ENCODE peak calls at places on chromosomes 6 and 20, in seven cellular contexts. J is SHP77; D is stimulated activated CD8-positive, alpha-beta memory T cell treated with anti-CD3 and anti-CD28 coated beads, Interleukin-4, amount 100 ng/mL, for 1 hour; B is M059J; E is left colon; K is mesendoderm; Z is activated T-helper 2 cell treated with anti-CD3 and anti-CD28 coated beads, Interferon-gamma antibody, Interleukin-2, Interleukin-4, amounts not matched to agents 10 μg/mL and 5 μg/mL and 100 μg/mL, durations not matched to agents 14 hours and 24 hours and 36 hours. O is an unnamed sample.

GRCh38 chr20:1803216-1804128 is 91.7 kb upstream of the SIRPA start:
- DNase-seq in B (peak), D (no peak), J (no peak), E (peak), Z (peak), K (peak), O (peak)

GRCh38 chr20:34791289-34792020 is 34.0 kb downstream of the NCOA6 start:
- DNase-seq in K (no peak), Z (no peak), J (no peak), D (no peak), E (no peak), B (peak), O (no peak)

GRCh38 chr6:110656492-110656891 is 158.8 kb downstream of the CDK19 start:
- DNase-seq in K (peak), Z (no peak), E (no peak), D (no peak), B (no peak), J (no peak), O (no peak)

GRCh38 chr20:57688864-57689263 is 21.0 kb downstream of the PMEPA1 start:
- DNase-seq in E (no peak), B (no peak), Z (no peak), K (no peak), D (no peak), J (no peak), O (no peak)

GRCh38 chr6:131641554-131641953 is 4.5 kb downstream of the ENPP3 start:
- DNase-seq in J (no peak), Z (no peak), E (no peak), B (no peak), K (no peak), D (no peak), O (no peak)

GRCh38 chr20:41249371-41249770 is 68.2 kb downstream of the ZHX3 start:
- DNase-seq in Z (no peak), J (no peak), D (no peak), B (peak), K (no peak), E (peak), O (peak)

GRCh38 chr20:36950432-36951197 is 893 bp downstream of the SAMHD1 start:
- DNase-seq in E (no peak), Z (peak), J (no peak), K (peak), D (peak), B (peak), O (peak)

GRCh38 chr6:36373368-36374009 is 14.0 kb downstream of the ETV7 start:
- DNase-seq in K (no peak), Z (no peak), E (no peak), B (peak), J (no peak), D (no peak), O (no peak)

GRCh38 chr6:111248789-111249188 is 161.5 kb downstream of the SLC16A10 start:
- DNase-seq in Z (no peak), E (no peak), J (no peak), K (no peak), D (no peak), B (no peak), O (no peak)

GRCh38 chr20:3924304-3925112 is 35.3 kb downstream of the PANK2 start:
- DNase-seq in B (no peak), J (no peak), E (no peak), K (no peak), Z (no peak), D (no peak), O (no peak)

GRCh38 chr20:51687071-51687470 is 81.1 kb downstream of the ATP9A start:
- DNase-seq in K (peak), J (no peak), D (no peak), B (peak), Z (no peak), E (no peak), O (no peak)

GRCh38 chr6:140907235-140907634 is 1225.5 kb upstream of the GJE1 start:
- DNase-seq in K (no peak), D (no peak), B (no peak), Z (no peak), E (no peak), J (no peak), O (no peak)

GRCh38 chr20:63092660-63093215 is 86.0 kb upstream of the BHLHE23 start:
- DNase-seq in K (no peak), Z (no peak), D (no peak), J (peak), E (peak), B (no peak), O (no peak)

GRCh38 chr6:1130692-1131091 is 181.2 kb upstream of the FOXQ1 start:
- DNase-seq in E (no peak), D (no peak), B (no peak), Z (no peak), K (no peak), J (no peak), O (no peak)

GRCh38 chr20:6838181-6838826 is 70.8 kb downstream of the BMP2 start:
- DNase-seq in J (no peak), B (peak), Z (no peak), K (no peak), D (no peak), E (no peak), O (no peak)

GRCh38 chr6:140344149-140344913 is 969.9 kb upstream of the CITED2 start:
- DNase-seq in E (no peak), D (no peak), B (peak), Z (no peak), K (peak), J (no peak), O (no peak)

GRCh38 chr6:138824482-138825134 is 28.7 kb downstream of the ECT2L start:
- DNase-seq in D (no peak), J (no peak), K (peak), Z (peak), B (peak), E (no peak), O (no peak)

GRCh38 chr6:15502451-15503345 is 160.1 kb downstream of the DTNBP1 start:
- DNase-seq in D (no peak), J (no peak), K (no peak), E (no peak), B (no peak), Z (no peak), O (no peak)

GRCh38 chr6:30826961-30827342 is 57.4 kb upstream of the DDR1 start:
- DNase-seq in B (peak), D (no peak), Z (no peak), K (no peak), E (peak), J (no peak), O (no peak)

GRCh38 chr20:62122659-62123449 is 579 bp downstream of the LSM14B start:
- DNase-seq in Z (peak), K (no peak), D (peak), B (peak), E (no peak), J (peak), O (peak)

GRCh38 chr6:166393535-166393823 is 10.7 kb upstream of the MPC1 start:
- DNase-seq in D (no peak), Z (no peak), J (no peak), K (no peak), B (no peak), E (no peak), O (no peak)

GRCh38 chr20:47583551-47583950 is 81.9 kb downstream of the NCOA3 start:
- DNase-seq in J (no peak), B (no peak), E (no peak), D (no peak), K (no peak), Z (no peak), O (no peak)

GRCh38 chr6:9252784-9253183 is 817.4 kb upstream of the SLC35B3 start:
- DNase-seq in J (peak), K (peak), E (no peak), Z (no peak), B (no peak), D (no peak), O (no peak)

GRCh38 chr6:111129003-111129402 is 41.7 kb downstream of the SLC16A10 start:
- DNase-seq in B (peak), K (no peak), E (no peak), D (no peak), J (no peak), Z (no peak), O (no peak)

GRCh38 chr20:36173451-36173933 is 19.0 kb downstream of the EPB41L1 start:
- DNase-seq in J (no peak), D (no peak), E (no peak), Z (no peak), B (peak), K (peak), O (no peak)